ENCODE peak calls at places on chromosomes 7 and 10, in four cellular contexts. One of them, this sample, is unnamed.

GRCh38 chr7:2432910-2433712 is 29.7 kb downstream of the CHST12 start:
- ATAC-seq in body of pancreas: no peak
- ATAC-seq in CD8-positive, alpha-beta T cell: no peak
- ATAC-seq in activated naive CD8-positive, alpha-beta T cell treated with anti-CD3 and anti-CD28 coated beads, Interleukin-2, amount 50 U/mL, for 24 hours: no peak
- ATAC-seq in this sample: no peak

GRCh38 chr10:6310977-6311376 is 108.2 kb downstream of the PFKFB3 start:
- ATAC-seq in activated naive CD8-positive, alpha-beta T cell treated with anti-CD3 and anti-CD28 coated beads, Interleukin-2, amount 50 U/mL, for 24 hours: no peak
- ATAC-seq in CD8-positive, alpha-beta T cell: no peak
- ATAC-seq in body of pancreas: no peak
- ATAC-seq in this sample: no peak

GRCh38 chr10:72753760-72754231 is 61.9 kb downstream of the MCU start:
- ATAC-seq in CD8-positive, alpha-beta T cell: no peak
- ATAC-seq in body of pancreas: no peak
- ATAC-seq in activated naive CD8-positive, alpha-beta T cell treated with anti-CD3 and anti-CD28 coated beads, Interleukin-2, amount 50 U/mL, for 24 hours: no peak
- ATAC-seq in this sample: no peak

GRCh38 chr10:28991326-28991725 is 297.5 kb upstream of the LYZL1 start:
- ATAC-seq in body of pancreas: no peak
- ATAC-seq in activated naive CD8-positive, alpha-beta T cell treated with anti-CD3 and anti-CD28 coated beads, Interleukin-2, amount 50 U/mL, for 24 hours: no peak
- ATAC-seq in CD8-positive, alpha-beta T cell: no peak
- ATAC-seq in this sample: no peak

GRCh38 chr7:111730476-111731300 is 168.4 kb upstream of the IMMP2L start:
- ATAC-seq in body of pancreas: no peak
- ATAC-seq in CD8-positive, alpha-beta T cell: no peak
- ATAC-seq in activated naive CD8-positive, alpha-beta T cell treated with anti-CD3 and anti-CD28 coated beads, Interleukin-2, amount 50 U/mL, for 24 hours: peak
- ATAC-seq in this sample: peak

GRCh38 chr7:111094387-111094786 is 3.5 kb downstream of the LRRN3 start:
- ATAC-seq in body of pancreas: no peak
- ATAC-seq in activated naive CD8-positive, alpha-beta T cell treated with anti-CD3 and anti-CD28 coated beads, Interleukin-2, amount 50 U/mL, for 24 hours: peak
- ATAC-seq in CD8-positive, alpha-beta T cell: no peak
- ATAC-seq in this sample: no peak

GRCh38 chr10:52979295-52980025 is 206.9 kb upstream of the MBL2 start:
- ATAC-seq in body of pancreas: no peak
- ATAC-seq in activated naive CD8-positive, alpha-beta T cell treated with anti-CD3 and anti-CD28 coated beads, Interleukin-2, amount 50 U/mL, for 24 hours: no peak
- ATAC-seq in CD8-positive, alpha-beta T cell: no peak
- ATAC-seq in this sample: no peak

GRCh38 chr7:24283900-24284698 is at the start of gene NPY:
- ATAC-seq in CD8-positive, alpha-beta T cell: peak
- ATAC-seq in body of pancreas: no peak
- ATAC-seq in activated naive CD8-positive, alpha-beta T cell treated with anti-CD3 and anti-CD28 coated beads, Interleukin-2, amount 50 U/mL, for 24 hours: no peak
- ATAC-seq in this sample: peak

GRCh38 chr7:156969972-156970420 is 20.5 kb downstream of the NOM1 start:
- ATAC-seq in activated naive CD8-positive, alpha-beta T cell treated with anti-CD3 and anti-CD28 coated beads, Interleukin-2, amount 50 U/mL, for 24 hours: no peak
- ATAC-seq in body of pancreas: peak
- ATAC-seq in CD8-positive, alpha-beta T cell: no peak
- ATAC-seq in this sample: no peak

GRCh38 chr10:60006046-60006445 is 99.7 kb upstream of the CCDC6 start:
- ATAC-seq in CD8-positive, alpha-beta T cell: no peak
- ATAC-seq in activated naive CD8-positive, alpha-beta T cell treated with anti-CD3 and anti-CD28 coated beads, Interleukin-2, amount 50 U/mL, for 24 hours: no peak
- ATAC-seq in body of pancreas: no peak
- ATAC-seq in this sample: no peak

GRCh38 chr7:12222889-12223579 is 11.9 kb downstream of the TMEM106B start:
- ATAC-seq in activated naive CD8-positive, alpha-beta T cell treated with anti-CD3 and anti-CD28 coated beads, Interleukin-2, amount 50 U/mL, for 24 hours: no peak
- ATAC-seq in CD8-positive, alpha-beta T cell: peak
- ATAC-seq in body of pancreas: no peak
- ATAC-seq in this sample: peak

GRCh38 chr10:26890956-26891355 is 30.2 kb upstream of the ABI1 start:
- ATAC-seq in activated naive CD8-positive, alpha-beta T cell treated with anti-CD3 and anti-CD28 coated beads, Interleukin-2, amount 50 U/mL, for 24 hours: peak
- ATAC-seq in CD8-positive, alpha-beta T cell: no peak
- ATAC-seq in body of pancreas: no peak
- ATAC-seq in this sample: peak

GRCh38 chr10:114367041-114367675 is 37.1 kb downstream of the AFAP1L2 start:
- ATAC-seq in activated naive CD8-positive, alpha-beta T cell treated with anti-CD3 and anti-CD28 coated beads, Interleukin-2, amount 50 U/mL, for 24 hours: no peak
- ATAC-seq in body of pancreas: no peak
- ATAC-seq in CD8-positive, alpha-beta T cell: no peak
- ATAC-seq in this sample: no peak

GRCh38 chr7:78939669-78940068 is 513.8 kb downstream of the MAGI2 start:
- ATAC-seq in activated naive CD8-positive, alpha-beta T cell treated with anti-CD3 and anti-CD28 coated beads, Interleukin-2, amount 50 U/mL, for 24 hours: no peak
- ATAC-seq in CD8-positive, alpha-beta T cell: no peak
- ATAC-seq in body of pancreas: no peak
- ATAC-seq in this sample: no peak

GRCh38 chr7:120308171-120308570 is 35.2 kb downstream of the KCND2 start:
- ATAC-seq in activated naive CD8-positive, alpha-beta T cell treated with anti-CD3 and anti-CD28 coated beads, Interleukin-2, amount 50 U/mL, for 24 hours: no peak
- ATAC-seq in CD8-positive, alpha-beta T cell: no peak
- ATAC-seq in body of pancreas: no peak
- ATAC-seq in this sample: no peak

GRCh38 chr7:129024125-129024524 is 30.8 kb downstream of the TNPO3 start:
- ATAC-seq in activated naive CD8-positive, alpha-beta T cell treated with anti-CD3 and anti-CD28 coated beads, Interleukin-2, amount 50 U/mL, for 24 hours: no peak
- ATAC-seq in CD8-positive, alpha-beta T cell: no peak
- ATAC-seq in body of pancreas: no peak
- ATAC-seq in this sample: no peak

GRCh38 chr10:37552881-37553280 is 304.5 kb downstream of the ZNF248 start:
- ATAC-seq in body of pancreas: no peak
- ATAC-seq in activated naive CD8-positive, alpha-beta T cell treated with anti-CD3 and anti-CD28 coated beads, Interleukin-2, amount 50 U/mL, for 24 hours: no peak
- ATAC-seq in CD8-positive, alpha-beta T cell: no peak
- ATAC-seq in this sample: no peak

GRCh38 chr10:79560160-79560709 is at the start of gene SFTPA2:
- ATAC-seq in activated naive CD8-positive, alpha-beta T cell treated with anti-CD3 and anti-CD28 coated beads, Interleukin-2, amount 50 U/mL, for 24 hours: no peak
- ATAC-seq in body of pancreas: no peak
- ATAC-seq in CD8-positive, alpha-beta T cell: no peak
- ATAC-seq in this sample: no peak

GRCh38 chr7:28183627-28184026 is 3.0 kb upstream of the JAZF1 start:
- ATAC-seq in CD8-positive, alpha-beta T cell: no peak
- ATAC-seq in activated naive CD8-positive, alpha-beta T cell treated with anti-CD3 and anti-CD28 coated beads, Interleukin-2, amount 50 U/mL, for 24 hours: no peak
- ATAC-seq in body of pancreas: no peak
- ATAC-seq in this sample: no peak

GRCh38 chr10:60430017-60430416 is 40.3 kb upstream of the ANK3 start:
- ATAC-seq in body of pancreas: no peak
- ATAC-seq in activated naive CD8-positive, alpha-beta T cell treated with anti-CD3 and anti-CD28 coated beads, Interleukin-2, amount 50 U/mL, for 24 hours: no peak
- ATAC-seq in CD8-positive, alpha-beta T cell: no peak
- ATAC-seq in this sample: no peak

GRCh38 chr7:27418544-27418943 is 175.9 kb downstream of the EVX1 start:
- ATAC-seq in activated naive CD8-positive, alpha-beta T cell treated with anti-CD3 and anti-CD28 coated beads, Interleukin-2, amount 50 U/mL, for 24 hours: no peak
- ATAC-seq in CD8-positive, alpha-beta T cell: no peak
- ATAC-seq in body of pancreas: no peak
- ATAC-seq in this sample: no peak